ENCODE peak calls at places on chromosomes 13 and 19, in seven cellular contexts. N, I, O, V, B, W and H are unnamed samples.

GRCh38 chr19:39169143-39169810 is 27.5 kb upstream of the NCCRP1 start:
- DNase-seq in B (no peak), O (no peak), I (no peak), V (no peak), N (no peak), W (no peak), H (no peak)

GRCh38 chr19:31279436-31279765 is 69.8 kb downstream of the TSHZ3 start:
- DNase-seq in O (no peak), I (no peak), W (no peak), N (no peak), B (no peak), V (no peak), H (no peak)

GRCh38 chr19:10419200-10419645 is 1.1 kb upstream of the PDE4A start:
- DNase-seq in N (no peak), I (no peak), W (no peak), V (no peak), O (no peak), B (no peak), H (no peak)

GRCh38 chr13:85266771-85267170 is 532.4 kb downstream of the SLITRK6 start:
- DNase-seq in V (no peak), B (no peak), W (no peak), O (no peak), N (no peak), I (no peak), H (no peak)

GRCh38 chr19:33771308-33772101 is 25.2 kb upstream of the KCTD15 start:
- DNase-seq in B (peak), N (peak), V (peak), O (peak), W (peak), I (peak), H (no peak)

GRCh38 chr13:112453874-112454647 is 77.9 kb downstream of the SPACA7 start:
- DNase-seq in O (no peak), V (no peak), B (no peak), N (no peak), I (no peak), W (no peak), H (no peak)

GRCh38 chr13:114043421-114044053 is 69.7 kb upstream of the C13orf46 start:
- DNase-seq in O (peak), B (peak), N (peak), W (no peak), I (no peak), V (no peak), H (peak)

GRCh38 chr13:43905435-43906031 is 25.8 kb downstream of the LACC1 start:
- DNase-seq in W (peak), V (peak), N (peak), B (peak), I (peak), O (peak), H (peak)

GRCh38 chr13:30446122-30446500 is 19.6 kb downstream of the HMGB1 start:
- DNase-seq in N (no peak), O (no peak), B (no peak), I (no peak), W (no peak), V (no peak), H (no peak)

GRCh38 chr13:36006347-36006746 is 124.8 kb downstream of the DCLK1 start:
- DNase-seq in O (no peak), N (no peak), V (no peak), W (no peak), I (peak), B (no peak), H (no peak)

GRCh38 chr19:27746691-27747380 is 1466.1 kb downstream of the UQCRFS1 start:
- DNase-seq in V (peak), B (peak), W (no peak), I (no peak), N (peak), O (peak), H (no peak)

GRCh38 chr19:13051581-13052165 is 51.0 kb downstream of the LYL1 start:
- DNase-seq in N (no peak), W (peak), B (peak), V (peak), O (peak), I (peak), H (no peak)

GRCh38 chr13:69331245-69331644 is 776.4 kb upstream of the ATXN8OS start:
- DNase-seq in V (no peak), O (no peak), N (no peak), B (no peak), W (no peak), I (no peak), H (no peak)

GRCh38 chr19:37466798-37467607 is at the start of gene ZNF569:
- DNase-seq in N (peak), V (peak), I (peak), B (peak), O (peak), W (peak), H (peak)

GRCh38 chr13:30664689-30665088 is 47.0 kb downstream of the USPL1 start:
- DNase-seq in O (no peak), W (no peak), V (no peak), B (no peak), I (no peak), N (no peak), H (no peak)

GRCh38 chr19:39144487-39145071 is 19.0 kb downstream of the PAK4 start:
- DNase-seq in B (peak), V (no peak), N (no peak), I (no peak), W (no peak), O (peak), H (no peak)

GRCh38 chr13:50198508-50198907 is 183.3 kb downstream of the KCNRG start:
- DNase-seq in O (peak), N (no peak), V (peak), B (peak), W (no peak), I (no peak), H (no peak)

GRCh38 chr13:113536461-113537110 is 46.1 kb upstream of the DCUN1D2 start:
- DNase-seq in I (no peak), V (no peak), B (no peak), W (peak), O (no peak), N (no peak), H (no peak)

GRCh38 chr13:51397262-51397933 is 55.4 kb downstream of the INTS6 start:
- DNase-seq in V (no peak), I (peak), O (peak), N (no peak), B (peak), W (no peak), H (peak)

GRCh38 chr13:50721664-50721976 is 121.9 kb downstream of the DLEU7 start:
- DNase-seq in O (no peak), B (no peak), W (no peak), N (no peak), I (no peak), V (no peak), H (no peak)

GRCh38 chr13:21219044-21219381 is 42.6 kb downstream of the MRPL57 start:
- DNase-seq in B (no peak), W (no peak), V (no peak), I (no peak), O (no peak), N (no peak), H (no peak)

GRCh38 chr19:10214784-10215183 is 16.3 kb downstream of the S1PR2 start:
- DNase-seq in O (peak), W (no peak), N (no peak), B (peak), I (peak), V (peak), H (no peak)

GRCh38 chr19:7905859-7906258 is 2.2 kb downstream of the MAP2K7 start:
- DNase-seq in V (no peak), W (peak), B (no peak), O (no peak), I (no peak), N (no peak), H (no peak)

GRCh38 chr13:32969516-32969941 is 46.7 kb upstream of the KL start:
- DNase-seq in B (peak), I (no peak), N (peak), W (no peak), O (peak), V (no peak), H (no peak)
- H3K4me3 ChIP-seq in B (peak), I (no peak), N (peak), W (no peak), O (peak), V (no peak), H (peak)

GRCh38 chr19:52993342-52994178 is 20.2 kb upstream of the ERVV-1 start:
- DNase-seq in O (peak), I (peak), W (peak), N (peak), V (peak), B (peak), H (no peak)
- TF ChIP-seq CTCF in O (peak), I (peak), W (peak), N (peak), V (peak), B (peak), H (peak)

GRCh38 chr19:20243629-20244028 is 76.6 kb downstream of the ZNF486 start:
- DNase-seq in O (no peak), B (no peak), W (no peak), V (no peak), N (no peak), I (no peak), H (no peak)
- H3K4me3 ChIP-seq in O (no peak), B (no peak), W (no peak), V (no peak), N (no peak), I (no peak), H (no peak)

DNA sequence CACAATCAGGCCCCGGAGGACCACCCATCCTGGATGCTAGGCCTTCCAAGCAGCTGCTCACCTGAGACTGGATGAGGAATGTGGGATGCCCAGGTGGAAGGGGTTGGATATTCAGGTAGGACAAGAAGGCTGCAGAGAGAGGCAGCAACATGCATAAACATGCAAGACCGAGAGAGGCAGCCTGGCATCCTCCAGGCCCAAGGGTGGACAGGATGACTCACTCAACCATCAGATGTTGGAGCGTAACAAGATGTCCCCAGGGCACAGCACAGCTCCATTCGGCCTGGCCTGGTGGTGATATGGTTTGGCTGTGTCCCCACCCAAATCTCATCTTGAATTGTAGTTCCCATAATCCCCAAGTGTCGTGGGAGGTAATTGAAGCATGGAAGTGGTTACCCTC is 10.0 kb upstream of the CABP5 start:
- DNase-seq in I (no peak), B (no peak), O (no peak), N (no peak), W (no peak), V (peak), H (no peak)
- TF ChIP-seq CTCF in I (no peak), B (no peak), O (no peak), N (no peak), W (no peak), V (no peak), H (no peak)

GRCh38 chr19:47429140-47429793 is 9.9 kb upstream of the MEIS3 start:
- DNase-seq in B (no peak), O (no peak), V (no peak), W (no peak), I (no peak), N (no peak), H (no peak)

GRCh38 chr19:47432091-47432490 is 12.8 kb upstream of the MEIS3 start:
- DNase-seq in W (no peak), N (no peak), I (no peak), O (no peak), B (no peak), V (no peak), H (no peak)

GRCh38 chr19:47432499-47432898 is 13.2 kb upstream of the MEIS3 start:
- DNase-seq in B (no peak), N (no peak), I (no peak), V (no peak), O (no peak), W (no peak), H (no peak)

GRCh38 chr19:47428177-47428894 is 9.0 kb upstream of the MEIS3 start:
- DNase-seq in I (peak), V (peak), N (peak), B (peak), O (peak), W (peak), H (peak)

DNA sequence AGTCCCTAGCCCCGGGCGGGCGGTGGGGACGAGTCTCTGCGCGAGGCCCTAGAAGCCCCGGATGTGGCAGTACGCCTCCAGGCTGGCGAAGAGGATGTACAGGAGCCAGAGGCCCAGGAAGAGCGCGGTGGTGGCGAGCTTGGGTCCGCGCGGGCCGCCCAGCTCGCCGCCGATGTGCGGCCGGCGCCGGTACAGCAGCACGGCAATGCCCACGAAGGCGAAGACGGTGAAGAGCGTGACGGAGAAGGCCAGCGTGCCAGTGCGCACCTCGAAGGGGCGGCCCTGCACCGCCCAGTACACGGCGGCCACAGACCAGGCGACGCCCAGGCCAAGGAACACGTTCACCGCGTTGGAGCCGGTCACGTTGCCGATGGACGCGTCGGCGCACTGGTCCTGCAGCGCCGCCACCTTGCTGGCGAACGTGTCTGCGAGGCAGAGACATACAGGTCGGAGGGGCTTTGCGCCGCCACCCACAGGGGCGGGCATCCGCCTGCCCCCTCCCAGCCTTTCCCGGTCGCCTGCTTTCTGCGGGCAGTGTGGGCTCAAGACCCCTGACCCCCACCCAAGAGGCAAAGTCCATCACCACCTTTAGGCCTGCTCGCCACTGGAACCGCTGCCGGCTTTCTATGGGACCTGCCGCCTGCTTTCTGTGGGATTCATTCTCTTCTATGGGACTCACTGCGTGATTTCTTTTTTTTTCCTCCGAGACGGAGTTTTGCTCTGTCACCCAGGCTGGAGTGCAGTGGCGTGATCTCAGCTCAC is 10.9 kb upstream of the MEIS3 start:
- DNase-seq in W (peak), N (no peak), V (no peak), O (peak), I (no peak), B (peak), H (no peak)
- H3K4me3 ChIP-seq in W (no peak), N (peak), V (no peak), O (peak), I (no peak), B (no peak), H (no peak)